ENCODE peak calls at places on chromosomes 2 and 18, in ten cellular contexts. U, Y, X, L, O, A, D, H, T and I are unnamed samples.

GRCh38 chr18:41940506-41941215 is 14.4 kb upstream of the PIK3C3 start:
- DNase-seq in T (peak), A (peak), Y (no peak), D (no peak), O (no peak), U (no peak), H (peak), L (no peak), X (peak), I (peak)

GRCh38 chr2:116491292-116491691 is 1323.2 kb upstream of the DDX18 start:
- DNase-seq in T (no peak), X (no peak), H (no peak), A (no peak), Y (no peak), L (no peak), O (no peak), D (no peak), U (no peak), I (no peak)

GRCh38 chr2:790081-790480 is 112.9 kb upstream of the TMEM18 start:
- DNase-seq in X (no peak), U (no peak), Y (no peak), D (no peak), O (no peak), L (no peak), A (no peak), T (no peak), H (no peak), I (no peak)

GRCh38 chr2:20224716-20225293 is at the start of gene SDC1:
- DNase-seq in Y (peak), L (no peak), H (no peak), D (no peak), X (peak), U (no peak), O (peak), T (peak), A (peak), I (peak)

GRCh38 chr18:79518028-79518682 is 122.4 kb downstream of the NFATC1 start:
- DNase-seq in H (no peak), T (no peak), U (no peak), L (no peak), D (no peak), Y (peak), A (no peak), X (no peak), O (no peak), I (no peak)

GRCh38 chr2:36352711-36353110 is 2.9 kb upstream of the CRIM1 start:
- DNase-seq in T (peak), X (peak), D (no peak), H (no peak), A (no peak), O (no peak), L (no peak), Y (no peak), U (no peak), I (no peak)

GRCh38 chr2:110984654-110985053 is 136.1 kb upstream of the BCL2L11 start:
- DNase-seq in O (no peak), T (no peak), D (no peak), U (no peak), A (no peak), X (no peak), Y (no peak), H (no peak), L (no peak), I (no peak)

GRCh38 chr18:3508576-3509559 is 58.9 kb downstream of the TGIF1 start:
- DNase-seq in H (no peak), D (no peak), O (peak), U (no peak), L (no peak), T (no peak), X (no peak), A (no peak), Y (no peak), I (peak)

GRCh38 chr2:149645391-149645790 is 57.8 kb upstream of the MMADHC start:
- DNase-seq in A (peak), T (peak), D (no peak), X (peak), H (no peak), Y (no peak), O (no peak), L (no peak), U (no peak), I (peak)

GRCh38 chr2:199747427-199747826 is 103.6 kb downstream of the FTCDNL1 start:
- DNase-seq in O (no peak), Y (no peak), L (no peak), D (no peak), A (no peak), X (no peak), T (no peak), H (no peak), U (no peak), I (no peak)

GRCh38 chr2:199757466-199757865 is 93.5 kb downstream of the FTCDNL1 start:
- DNase-seq in D (no peak), Y (peak), O (no peak), T (no peak), U (no peak), L (no peak), H (no peak), A (no peak), X (peak), I (no peak)

GRCh38 chr2:199749571-199749970 is 101.4 kb downstream of the FTCDNL1 start:
- DNase-seq in H (no peak), D (no peak), X (no peak), A (no peak), L (no peak), U (no peak), O (no peak), Y (no peak), T (no peak), I (no peak)

DNA sequence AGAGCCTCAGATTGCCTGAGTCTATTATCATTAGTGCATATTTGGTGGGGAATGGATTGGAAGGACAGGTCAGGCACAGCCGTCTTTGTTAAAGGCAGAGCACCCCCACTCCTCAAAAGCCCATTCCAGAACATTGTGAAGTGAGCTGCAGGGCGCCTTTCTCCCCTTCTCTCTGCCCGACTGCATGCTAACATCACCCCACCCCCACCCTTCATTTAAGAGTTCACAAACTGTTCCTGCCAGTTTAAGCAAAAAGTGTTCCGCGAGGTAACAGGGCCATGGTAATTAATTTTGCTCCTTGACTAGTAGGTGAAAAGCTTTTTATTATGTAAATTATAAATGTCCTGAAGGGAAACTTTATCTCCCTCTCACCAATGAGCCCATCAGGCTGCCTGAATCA is 99.5 kb downstream of the FTCDNL1 start:
- DNase-seq in A (no peak), U (no peak), D (no peak), T (no peak), O (no peak), Y (no peak), H (no peak), L (no peak), X (no peak), I (no peak)
- H3K4me3 ChIP-seq in A (no peak), U (no peak), D (no peak), T (no peak), O (no peak), Y (no peak), H (no peak), L (no peak), X (no peak), I (no peak)

GRCh38 chr2:60555794-60556161 is 2.3 kb upstream of the BCL11A start:
- DNase-seq in X (no peak), O (peak), Y (no peak), H (no peak), U (peak), T (no peak), A (no peak), L (no peak), D (no peak), I (no peak)
- H3K4me3 ChIP-seq in X (peak), O (peak), Y (peak), H (peak), U (peak), T (no peak), A (peak), L (no peak), D (peak), I (peak)

GRCh38 chr2:27581417-27582128 is 1.3 kb upstream of the ZNF512 start:
- DNase-seq in L (no peak), T (no peak), Y (no peak), O (peak), H (no peak), D (no peak), U (no peak), X (no peak), A (no peak), I (no peak)
- H3K4me3 ChIP-seq in L (no peak), T (no peak), Y (no peak), O (no peak), H (no peak), D (no peak), U (no peak), X (no peak), A (no peak), I (no peak)

DNA sequence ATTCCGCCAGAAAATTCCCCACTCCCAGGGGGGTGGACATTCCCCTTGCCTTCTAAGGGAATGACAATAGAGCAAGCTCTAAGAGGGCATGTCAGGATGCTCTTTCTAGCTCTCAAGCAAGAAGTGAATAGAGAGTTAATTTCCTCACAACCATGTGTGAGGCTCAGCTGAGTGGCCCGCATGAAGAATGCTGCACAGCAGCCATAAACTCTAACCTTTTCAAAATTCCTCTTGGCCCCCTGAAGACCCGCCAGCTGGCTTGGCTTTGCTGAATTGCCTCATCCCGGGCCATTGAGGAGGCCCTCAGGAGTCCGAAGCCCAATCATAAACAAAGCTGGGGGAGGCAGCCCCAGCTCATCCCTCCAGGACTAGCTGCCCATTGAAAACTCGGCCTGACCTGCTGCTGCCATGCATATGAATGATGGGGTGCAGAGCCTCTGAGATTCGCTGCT is 38.2 kb downstream of the NRP2 start:
- DNase-seq in A (no peak), T (no peak), O (no peak), D (no peak), H (no peak), L (no peak), U (no peak), X (no peak), Y (no peak), I (no peak)
- H3K4me3 ChIP-seq in A (no peak), T (no peak), O (no peak), D (no peak), H (no peak), L (no peak), U (no peak), X (no peak), Y (no peak), I (no peak)

GRCh38 chr2:181810823-181811695 is 80.5 kb upstream of the ITPRID2 start:
- DNase-seq in O (no peak), D (no peak), A (no peak), H (no peak), Y (peak), U (no peak), X (peak), T (peak), L (no peak), I (peak)

GRCh38 chr2:181805228-181806038 is 86.1 kb upstream of the ITPRID2 start:
- DNase-seq in A (no peak), O (no peak), X (peak), L (no peak), Y (no peak), H (peak), T (no peak), D (no peak), U (peak), I (peak)

GRCh38 chr2:181807526-181807925 is 84.0 kb upstream of the ITPRID2 start:
- DNase-seq in T (no peak), U (no peak), H (no peak), Y (no peak), D (no peak), L (no peak), X (peak), A (no peak), O (no peak), I (no peak)

DNA sequence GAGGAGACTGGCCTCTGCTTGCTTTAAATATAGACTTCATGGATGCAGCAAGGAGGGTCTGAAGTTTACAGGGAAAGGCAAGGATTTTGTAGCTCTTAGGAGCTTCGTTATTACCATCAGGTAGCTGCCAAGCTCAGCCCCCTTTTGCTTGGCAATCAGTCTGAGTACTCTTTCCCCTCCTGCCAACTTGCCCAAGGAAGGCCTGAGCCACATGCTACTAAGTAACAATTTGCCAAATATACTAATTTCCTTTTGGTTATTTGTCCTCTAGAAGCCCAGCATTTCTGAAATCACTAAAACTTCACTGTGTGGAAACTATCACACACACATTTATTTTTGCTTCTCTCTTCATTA is 85.5 kb upstream of the ITPRID2 start:
- DNase-seq in O (no peak), X (peak), Y (no peak), T (no peak), U (no peak), L (no peak), H (no peak), D (no peak), A (no peak), I (no peak)
- H3K4me3 ChIP-seq in O (no peak), X (no peak), Y (no peak), T (no peak), U (no peak), L (no peak), H (no peak), D (no peak), A (no peak), I (no peak)

GRCh38 chr2:241562269-241562891 is 3.8 kb downstream of the BOK start:
- DNase-seq in A (no peak), T (no peak), O (no peak), Y (no peak), U (no peak), L (no peak), D (no peak), X (no peak), H (no peak), I (no peak)
- H3K4me3 ChIP-seq in A (no peak), T (no peak), O (no peak), Y (no peak), U (no peak), L (no peak), D (no peak), X (no peak), H (peak), I (no peak)

GRCh38 chr2:159202568-159203071 is 83.9 kb downstream of the WDSUB1 start:
- DNase-seq in Y (peak), X (peak), A (no peak), O (no peak), T (peak), L (no peak), D (no peak), U (no peak), H (peak), I (peak)
- H3K4me3 ChIP-seq in Y (no peak), X (no peak), A (no peak), O (no peak), T (no peak), L (no peak), D (no peak), U (no peak), H (no peak), I (no peak)

GRCh38 chr18:59273936-59274928 is 978 bp upstream of the RAX start:
- DNase-seq in H (no peak), L (no peak), A (peak), Y (no peak), D (no peak), U (no peak), T (no peak), O (no peak), X (no peak), I (no peak)

GRCh38 chr18:59272971-59273935 is at the start of gene RAX:
- DNase-seq in A (peak), U (no peak), T (no peak), X (no peak), D (no peak), Y (no peak), O (no peak), L (no peak), H (no peak), I (no peak)

GRCh38 chr18:59271606-59272220 is 1.5 kb downstream of the RAX start:
- DNase-seq in U (no peak), L (no peak), D (no peak), Y (no peak), A (no peak), O (no peak), H (no peak), X (no peak), T (no peak), I (no peak)

GRCh38 chr18:59270689-59271257 is 2.5 kb downstream of the RAX start:
- DNase-seq in Y (no peak), O (no peak), X (no peak), U (no peak), L (no peak), A (no peak), T (no peak), D (no peak), H (no peak), I (no peak)

GRCh38 chr18:59272221-59272888 is 899 bp downstream of the RAX start:
- DNase-seq in A (no peak), U (no peak), H (no peak), O (no peak), T (no peak), Y (no peak), X (no peak), D (no peak), L (no peak), I (no peak)
- H3K4me3 ChIP-seq in A (peak), U (no peak), H (peak), O (no peak), T (no peak), Y (no peak), X (peak), D (no peak), L (no peak), I (peak)

DNA sequence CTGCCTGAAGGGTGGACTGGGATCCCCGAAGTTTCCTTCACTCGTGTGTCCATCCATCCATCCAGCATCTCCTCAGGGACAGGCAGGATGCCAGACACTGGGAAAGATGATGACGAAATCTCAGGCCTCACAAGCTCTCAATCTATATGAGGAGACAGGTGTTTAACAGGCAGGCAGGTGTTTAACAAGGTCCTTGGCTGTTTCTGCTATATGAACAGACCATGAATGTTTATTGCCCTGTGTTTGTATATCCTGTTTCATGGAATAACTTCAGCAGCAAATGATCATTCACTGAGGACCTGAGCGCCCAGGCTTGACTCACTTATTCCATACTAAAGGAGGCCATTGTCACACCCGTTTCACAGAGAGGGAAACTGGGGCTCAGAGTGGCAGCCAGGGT is 685.8 kb upstream of the HS6ST1 start:
- DNase-seq in X (no peak), H (no peak), T (no peak), A (no peak), D (no peak), L (no peak), U (no peak), O (no peak), Y (peak), I (no peak)
- H3K4me3 ChIP-seq in X (no peak), H (no peak), T (no peak), A (no peak), D (no peak), L (no peak), U (no peak), O (no peak), Y (no peak), I (no peak)